ENCODE peak calls at places on chromosomes 3 and 15, in ten cellular contexts. N is activated naive CD8-positive, alpha-beta T cell treated with anti-CD3 and anti-CD28 coated beads for 36 hours; C is activated T-cell treated with anti-CD3 and anti-CD28 coated beads, Interleukin-2, amount 50 U/mL, for 72 hours; B is NCI-H446 treated with DMSO at 0.1 percent for 48 hours; J is CD8-positive, alpha-beta memory T cell; D is RWPE1; A is neural crest cell; P is hypothalamus; M is B cell; Y is M059J. E is an unnamed sample.

GRCh38 chr3:104521606-104522336 is 844.9 kb upstream of the ALCAM start:
- DNase-seq in N (no peak), C (no peak), B (no peak), J (no peak), D (no peak), A (no peak), P (no peak), M (peak), Y (no peak), E (no peak)

GRCh38 chr3:132448211-132448961 is 31.1 kb downstream of the DNAJC13 start:
- DNase-seq in N (no peak), C (no peak), B (no peak), J (no peak), D (no peak), A (no peak), P (no peak), M (no peak), Y (peak), E (no peak)

GRCh38 chr3:169627073-169627472 is 36.4 kb downstream of the MECOM start:
- DNase-seq in N (no peak), C (no peak), B (no peak), J (no peak), D (no peak), A (no peak), P (no peak), M (no peak), Y (no peak), E (no peak)

GRCh38 chr3:168545591-168545990 is 449.9 kb upstream of the GOLIM4 start:
- DNase-seq in N (no peak), C (no peak), B (peak), J (no peak), D (no peak), A (no peak), P (no peak), M (no peak), Y (peak), E (no peak)

GRCh38 chr3:40846466-40846865 is 321.7 kb downstream of the ZNF621 start:
- DNase-seq in N (no peak), C (no peak), B (no peak), J (no peak), D (no peak), A (no peak), P (no peak), M (no peak), Y (no peak), E (no peak)

GRCh38 chr3:48428088-48428862 is 1.6 kb downstream of the PLXNB1 start:
- DNase-seq in N (no peak), C (no peak), B (no peak), J (no peak), D (no peak), A (no peak), P (no peak), M (no peak), Y (no peak), E (no peak)

GRCh38 chr3:5197470-5198312 is 10.2 kb downstream of the EDEM1 start:
- DNase-seq in N (peak), C (peak), B (no peak), J (peak), D (peak), A (no peak), P (no peak), M (peak), Y (no peak), E (peak)

GRCh38 chr15:90419738-90420487 is 31.9 kb downstream of the IQGAP1 start:
- DNase-seq in N (peak), C (peak), B (no peak), J (no peak), D (peak), A (no peak), P (no peak), M (no peak), Y (peak), E (no peak)

GRCh38 chr3:188764609-188765008 is 407.2 kb upstream of the TPRG1 start:
- DNase-seq in N (no peak), C (no peak), B (no peak), J (no peak), D (no peak), A (no peak), P (peak), M (no peak), Y (no peak), E (no peak)

GRCh38 chr3:16529264-16529663 is 15.8 kb upstream of the RFTN1 start:
- DNase-seq in N (no peak), C (no peak), B (no peak), J (peak), D (no peak), A (no peak), P (no peak), M (peak), Y (no peak), E (no peak)

GRCh38 chr15:99347609-99348008 is 96.3 kb downstream of the LRRC28 start:
- DNase-seq in N (no peak), C (no peak), B (no peak), J (no peak), D (no peak), A (no peak), P (no peak), M (no peak), Y (no peak), E (no peak)

GRCh38 chr15:36407647-36408046 is 171.8 kb upstream of the CDIN1 start:
- DNase-seq in N (no peak), C (no peak), B (peak), J (no peak), D (peak), A (no peak), P (no peak), M (no peak), Y (peak), E (no peak)

GRCh38 chr3:132730891-132731580 is 8.8 kb upstream of the NPHP3 start:
- DNase-seq in N (no peak), C (no peak), B (peak), J (no peak), D (peak), A (no peak), P (peak), M (no peak), Y (peak), E (no peak)

GRCh38 chr3:125165189-125165947 is 47.2 kb downstream of the SLC12A8 start:
- DNase-seq in N (no peak), C (no peak), B (no peak), J (no peak), D (no peak), A (peak), P (no peak), M (no peak), Y (peak), E (no peak)

GRCh38 chr15:29678504-29679034 is 143.7 kb downstream of the TJP1 start:
- DNase-seq in N (no peak), C (no peak), B (no peak), J (no peak), D (no peak), A (no peak), P (no peak), M (no peak), Y (no peak), E (no peak)

GRCh38 chr3:153146191-153147053 is 15.6 kb upstream of the RAP2B start:
- DNase-seq in N (no peak), C (no peak), B (no peak), J (no peak), D (no peak), A (no peak), P (no peak), M (no peak), Y (peak), E (no peak)

GRCh38 chr3:143414571-143415253 is 295.1 kb downstream of the CHST2 start:
- DNase-seq in N (no peak), C (no peak), B (no peak), J (no peak), D (no peak), A (no peak), P (no peak), M (no peak), Y (no peak), E (no peak)

GRCh38 chr15:85622432-85622831 is 172.3 kb downstream of the KLHL25 start:
- DNase-seq in N (no peak), C (no peak), B (no peak), J (no peak), D (no peak), A (no peak), P (no peak), M (no peak), Y (peak), E (no peak)

GRCh38 chr15:74545776-74546656 is 5.0 kb downstream of the ARID3B start:
- DNase-seq in N (peak), C (peak), B (peak), J (peak), D (peak), A (peak), P (peak), M (peak), Y (peak), E (peak)

GRCh38 chr3:45580142-45580541 is 14.4 kb upstream of the LIMD1 start:
- DNase-seq in N (no peak), C (no peak), B (no peak), J (no peak), D (no peak), A (no peak), P (no peak), M (no peak), Y (no peak), E (no peak)

GRCh38 chr15:59841036-59841435 is 151.9 kb upstream of the BNIP2 start:
- DNase-seq in N (no peak), C (no peak), B (no peak), J (no peak), D (no peak), A (no peak), P (no peak), M (no peak), Y (no peak), E (no peak)

E was measured in CD4-positive, alpha-beta T cell.